ENCODE peak calls at places on chromosomes 3 and 15, in five cellular contexts. One of them, this sample, is unnamed.

GRCh38 chr3:56219894-56220805 is 248.1 kb downstream of the ERC2 start:
- DNase-seq in GDM1: no peak
- DNase-seq in RCC 7860: no peak
- DNase-seq in brain pericyte: no peak
- DNase-seq in activated CD8-positive, alpha-beta memory T cell treated with anti-CD3 and anti-CD28 coated beads for 48 hours: no peak
- DNase-seq in this sample: no peak

GRCh38 chr15:99409560-99409959 is 156.2 kb upstream of the MEF2A start:
- DNase-seq in GDM1: no peak
- DNase-seq in activated CD8-positive, alpha-beta memory T cell treated with anti-CD3 and anti-CD28 coated beads for 48 hours: no peak
- DNase-seq in brain pericyte: no peak
- DNase-seq in RCC 7860: no peak
- DNase-seq in this sample: no peak

GRCh38 chr3:193879099-193879863 is 256.7 kb upstream of the HES1 start:
- DNase-seq in brain pericyte: no peak
- DNase-seq in activated CD8-positive, alpha-beta memory T cell treated with anti-CD3 and anti-CD28 coated beads for 48 hours: no peak
- DNase-seq in RCC 7860: no peak
- DNase-seq in GDM1: no peak
- DNase-seq in this sample: no peak

GRCh38 chr3:112984485-112984884 is 6.3 kb upstream of the GTPBP8 start:
- DNase-seq in brain pericyte: no peak
- DNase-seq in RCC 7860: no peak
- DNase-seq in activated CD8-positive, alpha-beta memory T cell treated with anti-CD3 and anti-CD28 coated beads for 48 hours: no peak
- DNase-seq in GDM1: no peak
- DNase-seq in this sample: no peak

GRCh38 chr3:62259924-62260323 is 113.4 kb downstream of the FEZF2 start:
- DNase-seq in RCC 7860: no peak
- DNase-seq in brain pericyte: no peak
- DNase-seq in GDM1: no peak
- DNase-seq in activated CD8-positive, alpha-beta memory T cell treated with anti-CD3 and anti-CD28 coated beads for 48 hours: no peak
- DNase-seq in this sample: no peak

GRCh38 chr15:58410353-58410752 is 21.4 kb upstream of the LIPC start:
- DNase-seq in RCC 7860: peak
- DNase-seq in brain pericyte: no peak
- DNase-seq in GDM1: peak
- DNase-seq in activated CD8-positive, alpha-beta memory T cell treated with anti-CD3 and anti-CD28 coated beads for 48 hours: peak
- DNase-seq in this sample: no peak

GRCh38 chr3:122627301-122627700 is 49.9 kb downstream of the PARP15 start:
- DNase-seq in RCC 7860: no peak
- DNase-seq in activated CD8-positive, alpha-beta memory T cell treated with anti-CD3 and anti-CD28 coated beads for 48 hours: no peak
- DNase-seq in brain pericyte: no peak
- DNase-seq in GDM1: no peak
- DNase-seq in this sample: no peak

GRCh38 chr3:85037203-85037602 is 78.4 kb downstream of the CADM2 start:
- DNase-seq in activated CD8-positive, alpha-beta memory T cell treated with anti-CD3 and anti-CD28 coated beads for 48 hours: no peak
- DNase-seq in RCC 7860: no peak
- DNase-seq in GDM1: no peak
- DNase-seq in brain pericyte: no peak
- DNase-seq in this sample: no peak

GRCh38 chr3:27324695-27325094 is 44.5 kb downstream of the NEK10 start:
- DNase-seq in brain pericyte: no peak
- DNase-seq in GDM1: no peak
- DNase-seq in RCC 7860: no peak
- DNase-seq in activated CD8-positive, alpha-beta memory T cell treated with anti-CD3 and anti-CD28 coated beads for 48 hours: no peak
- DNase-seq in this sample: no peak

GRCh38 chr15:47196057-47196456 is 521.2 kb upstream of the SEMA6D start:
- DNase-seq in activated CD8-positive, alpha-beta memory T cell treated with anti-CD3 and anti-CD28 coated beads for 48 hours: no peak
- DNase-seq in RCC 7860: peak
- DNase-seq in brain pericyte: peak
- DNase-seq in GDM1: peak
- DNase-seq in this sample: peak

GRCh38 chr3:58009749-58010535 is 1.7 kb downstream of the FLNB start:
- DNase-seq in activated CD8-positive, alpha-beta memory T cell treated with anti-CD3 and anti-CD28 coated beads for 48 hours: no peak
- DNase-seq in RCC 7860: no peak
- DNase-seq in GDM1: no peak
- DNase-seq in brain pericyte: no peak
- DNase-seq in this sample: no peak

GRCh38 chr3:4814302-4814903 is 164.8 kb upstream of the BHLHE40 start:
- DNase-seq in brain pericyte: no peak
- DNase-seq in GDM1: peak
- DNase-seq in RCC 7860: no peak
- DNase-seq in activated CD8-positive, alpha-beta memory T cell treated with anti-CD3 and anti-CD28 coated beads for 48 hours: no peak
- DNase-seq in this sample: no peak

GRCh38 chr3:25433868-25434267 is 5.8 kb downstream of the RARB start:
- DNase-seq in brain pericyte: no peak
- DNase-seq in GDM1: no peak
- DNase-seq in RCC 7860: no peak
- DNase-seq in activated CD8-positive, alpha-beta memory T cell treated with anti-CD3 and anti-CD28 coated beads for 48 hours: no peak
- DNase-seq in this sample: no peak

GRCh38 chr3:50213383-50213782 is 8.3 kb downstream of the SLC38A3 start:
- DNase-seq in GDM1: no peak
- DNase-seq in brain pericyte: no peak
- DNase-seq in RCC 7860: no peak
- DNase-seq in activated CD8-positive, alpha-beta memory T cell treated with anti-CD3 and anti-CD28 coated beads for 48 hours: no peak
- DNase-seq in this sample: no peak

GRCh38 chr15:35061171-35062163 is 23.6 kb downstream of the NANOGP8 start:
- DNase-seq in GDM1: no peak
- DNase-seq in activated CD8-positive, alpha-beta memory T cell treated with anti-CD3 and anti-CD28 coated beads for 48 hours: no peak
- DNase-seq in RCC 7860: no peak
- DNase-seq in brain pericyte: no peak
- DNase-seq in this sample: peak

GRCh38 chr3:33401781-33402180 is 38.4 kb downstream of the UBP1 start:
- DNase-seq in RCC 7860: no peak
- DNase-seq in brain pericyte: no peak
- DNase-seq in GDM1: no peak
- DNase-seq in activated CD8-positive, alpha-beta memory T cell treated with anti-CD3 and anti-CD28 coated beads for 48 hours: no peak
- DNase-seq in this sample: no peak

GRCh38 chr3:141368925-141369794 is 856 bp downstream of the ZBTB38 start:
- DNase-seq in brain pericyte: peak
- DNase-seq in RCC 7860: peak
- DNase-seq in activated CD8-positive, alpha-beta memory T cell treated with anti-CD3 and anti-CD28 coated beads for 48 hours: no peak
- DNase-seq in GDM1: no peak
- DNase-seq in this sample: no peak

GRCh38 chr3:50324351-50325144 is 2.0 kb upstream of the HYAL2 start:
- DNase-seq in GDM1: peak
- DNase-seq in RCC 7860: peak
- DNase-seq in brain pericyte: no peak
- DNase-seq in activated CD8-positive, alpha-beta memory T cell treated with anti-CD3 and anti-CD28 coated beads for 48 hours: no peak
- DNase-seq in this sample: no peak

GRCh38 chr3:37753428-37753827 is 108.3 kb upstream of the CTDSPL start:
- DNase-seq in GDM1: no peak
- DNase-seq in brain pericyte: no peak
- DNase-seq in activated CD8-positive, alpha-beta memory T cell treated with anti-CD3 and anti-CD28 coated beads for 48 hours: no peak
- DNase-seq in RCC 7860: no peak
- DNase-seq in this sample: no peak

GRCh38 chr3:129688310-129688895 is 81.9 kb upstream of the PLXND1 start:
- DNase-seq in GDM1: no peak
- DNase-seq in activated CD8-positive, alpha-beta memory T cell treated with anti-CD3 and anti-CD28 coated beads for 48 hours: no peak
- DNase-seq in RCC 7860: no peak
- DNase-seq in brain pericyte: peak
- DNase-seq in this sample: peak

GRCh38 chr15:97082835-97083234 is 752.3 kb downstream of the NR2F2 start:
- DNase-seq in brain pericyte: no peak
- DNase-seq in GDM1: no peak
- DNase-seq in activated CD8-positive, alpha-beta memory T cell treated with anti-CD3 and anti-CD28 coated beads for 48 hours: no peak
- DNase-seq in RCC 7860: no peak
- DNase-seq in this sample: no peak

GRCh38 chr3:129525341-129525968 is 3.0 kb upstream of the RHO start:
- DNase-seq in activated CD8-positive, alpha-beta memory T cell treated with anti-CD3 and anti-CD28 coated beads for 48 hours: no peak
- DNase-seq in GDM1: no peak
- DNase-seq in brain pericyte: no peak
- DNase-seq in RCC 7860: peak
- DNase-seq in this sample: no peak

GRCh38 chr15:40755821-40756220 is 767 bp upstream of the RMDN3 start:
- DNase-seq in brain pericyte: no peak
- DNase-seq in RCC 7860: no peak
- DNase-seq in activated CD8-positive, alpha-beta memory T cell treated with anti-CD3 and anti-CD28 coated beads for 48 hours: no peak
- DNase-seq in GDM1: no peak
- DNase-seq in this sample: no peak

GRCh38 chr3:153138267-153139210 is 23.5 kb upstream of the RAP2B start:
- DNase-seq in brain pericyte: no peak
- DNase-seq in RCC 7860: peak
- DNase-seq in activated CD8-positive, alpha-beta memory T cell treated with anti-CD3 and anti-CD28 coated beads for 48 hours: peak
- DNase-seq in GDM1: no peak
- DNase-seq in this sample: no peak

GRCh38 chr15:67945951-67946700 is 106.3 kb upstream of the RNU6-1 start:
- DNase-seq in GDM1: no peak
- DNase-seq in activated CD8-positive, alpha-beta memory T cell treated with anti-CD3 and anti-CD28 coated beads for 48 hours: no peak
- DNase-seq in RCC 7860: no peak
- DNase-seq in brain pericyte: no peak
- DNase-seq in this sample: peak

GRCh38 chr3:53689681-53690080 is 156.5 kb downstream of the CHDH start:
- DNase-seq in activated CD8-positive, alpha-beta memory T cell treated with anti-CD3 and anti-CD28 coated beads for 48 hours: no peak
- DNase-seq in RCC 7860: no peak
- DNase-seq in brain pericyte: no peak
- DNase-seq in GDM1: no peak
- DNase-seq in this sample: no peak

GRCh38 chr3:55341502-55342031 is 145.5 kb downstream of the WNT5A start:
- DNase-seq in brain pericyte: no peak
- DNase-seq in GDM1: no peak
- DNase-seq in activated CD8-positive, alpha-beta memory T cell treated with anti-CD3 and anti-CD28 coated beads for 48 hours: no peak
- DNase-seq in RCC 7860: no peak
- DNase-seq in this sample: no peak

GRCh38 chr3:14652-15051 is 181.9 kb upstream of the CHL1 start:
- DNase-seq in brain pericyte: no peak
- DNase-seq in activated CD8-positive, alpha-beta memory T cell treated with anti-CD3 and anti-CD28 coated beads for 48 hours: no peak
- DNase-seq in GDM1: no peak
- DNase-seq in RCC 7860: no peak
- DNase-seq in this sample: no peak

GRCh38 chr3:13276438-13277129 is 143.5 kb downstream of the NUP210 start:
- DNase-seq in brain pericyte: no peak
- DNase-seq in activated CD8-positive, alpha-beta memory T cell treated with anti-CD3 and anti-CD28 coated beads for 48 hours: no peak
- DNase-seq in GDM1: no peak
- DNase-seq in RCC 7860: no peak
- DNase-seq in this sample: no peak

GRCh38 chr3:183193762-183194701 is 31.5 kb upstream of the LAMP3 start:
- DNase-seq in activated CD8-positive, alpha-beta memory T cell treated with anti-CD3 and anti-CD28 coated beads for 48 hours: no peak
- DNase-seq in GDM1: no peak
- DNase-seq in RCC 7860: no peak
- DNase-seq in brain pericyte: no peak
- DNase-seq in this sample: no peak

GRCh38 chr15:38868326-38869114 is 303.9 kb upstream of the RASGRP1 start:
- DNase-seq in GDM1: no peak
- DNase-seq in RCC 7860: peak
- DNase-seq in brain pericyte: peak
- DNase-seq in activated CD8-positive, alpha-beta memory T cell treated with anti-CD3 and anti-CD28 coated beads for 48 hours: no peak
- DNase-seq in this sample: no peak

GRCh38 chr15:55407631-55407948 is 569 bp downstream of the CCPG1 start:
- DNase-seq in activated CD8-positive, alpha-beta memory T cell treated with anti-CD3 and anti-CD28 coated beads for 48 hours: peak
- DNase-seq in brain pericyte: no peak
- DNase-seq in GDM1: no peak
- DNase-seq in RCC 7860: peak
- DNase-seq in this sample: no peak

GRCh38 chr15:52284164-52284563 is 11.4 kb downstream of the MYO5C start:
- DNase-seq in brain pericyte: no peak
- DNase-seq in RCC 7860: no peak
- DNase-seq in GDM1: no peak
- DNase-seq in activated CD8-positive, alpha-beta memory T cell treated with anti-CD3 and anti-CD28 coated beads for 48 hours: no peak
- DNase-seq in this sample: no peak

GRCh38 chr15:29071193-29071906 is 185.6 kb downstream of the APBA2 start:
- DNase-seq in GDM1: no peak
- DNase-seq in RCC 7860: no peak
- DNase-seq in brain pericyte: no peak
- DNase-seq in activated CD8-positive, alpha-beta memory T cell treated with anti-CD3 and anti-CD28 coated beads for 48 hours: no peak
- DNase-seq in this sample: no peak

GRCh38 chr15:99651023-99651807 is 82.0 kb downstream of the LYSMD4 start:
- DNase-seq in GDM1: no peak
- DNase-seq in brain pericyte: no peak
- DNase-seq in RCC 7860: peak
- DNase-seq in activated CD8-positive, alpha-beta memory T cell treated with anti-CD3 and anti-CD28 coated beads for 48 hours: no peak
- DNase-seq in this sample: no peak

GRCh38 chr3:141851411-141851810 is 25.0 kb upstream of the ATP1B3 start:
- DNase-seq in brain pericyte: no peak
- DNase-seq in RCC 7860: no peak
- DNase-seq in activated CD8-positive, alpha-beta memory T cell treated with anti-CD3 and anti-CD28 coated beads for 48 hours: no peak
- DNase-seq in GDM1: no peak
- DNase-seq in this sample: no peak